ENCODE peak calls at places on chromosomes 1 and 21, in seven cellular contexts. P is coronary artery, A is body of pancreas, U is cardiac fibroblast, E is GM06990, L is hepatocyte, Q is AG10803. V is an unnamed sample.

GRCh38 chr1:150981805-150982712 is at the start of gene ANXA9:
- DNase-seq in A (peak), Q (no peak), L (peak), U (no peak), E (no peak), P (no peak), V (peak)

GRCh38 chr1:39177641-39178040 is 26.9 kb upstream of the MACF1 start:
- DNase-seq in U (no peak), L (no peak), A (no peak), Q (no peak), P (no peak), E (no peak), V (no peak)

GRCh38 chr1:108852541-108852940 is 4.4 kb downstream of the AKNAD1 start:
- DNase-seq in U (no peak), E (no peak), Q (no peak), P (no peak), L (no peak), A (no peak), V (peak)

GRCh38 chr1:15680131-15680530 is 4.0 kb upstream of the PLEKHM2 start:
- DNase-seq in Q (peak), U (peak), P (no peak), A (no peak), L (no peak), E (no peak), V (peak)

GRCh38 chr1:160081261-160081936 is at the start of gene KCNJ9:
- DNase-seq in Q (peak), A (no peak), E (no peak), L (no peak), P (no peak), U (no peak), V (no peak)

GRCh38 chr21:35377505-35378090 is 328.5 kb upstream of the RUNX1 start:
- DNase-seq in L (no peak), Q (peak), U (no peak), E (no peak), P (no peak), A (no peak), V (peak)

GRCh38 chr1:212490276-212490675 is 57.6 kb downstream of the NENF start:
- DNase-seq in A (no peak), E (no peak), L (no peak), P (no peak), Q (no peak), U (no peak), V (no peak)

GRCh38 chr1:168092566-168093355 is 44.0 kb downstream of the GPR161 start:
- DNase-seq in P (peak), Q (peak), L (no peak), U (peak), E (no peak), A (peak), V (peak)

GRCh38 chr1:19250629-19251304 is 557 bp downstream of the EMC1 start:
- DNase-seq in Q (no peak), U (no peak), A (no peak), L (no peak), E (no peak), P (no peak), V (no peak)

DNA sequence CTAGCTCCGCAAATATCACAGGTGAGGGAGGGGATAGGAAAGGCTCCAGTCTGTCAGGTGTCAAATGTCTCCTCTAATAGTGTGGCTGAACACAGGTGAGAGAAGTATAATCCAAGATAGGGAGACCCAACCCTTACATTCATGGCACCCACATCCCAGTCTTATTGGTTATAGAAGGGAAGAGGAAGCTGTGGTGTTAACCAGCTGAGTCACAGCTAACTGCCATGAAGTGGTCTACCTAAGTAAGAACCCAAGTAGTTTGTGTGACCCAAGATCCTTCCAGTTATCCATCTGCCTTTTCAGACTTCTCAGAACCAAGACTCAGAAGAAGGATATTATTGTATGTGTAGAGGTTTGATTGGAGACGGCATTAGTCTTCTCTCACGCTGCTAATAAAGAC is 37.1 kb downstream of the DDAH1 start:
- DNase-seq in L (no peak), U (no peak), Q (no peak), E (no peak), A (no peak), P (no peak), V (no peak)
- H3K4me3 ChIP-seq in L (no peak), U (no peak), Q (no peak), E (no peak), A (no peak), P (no peak), V (no peak)

GRCh38 chr21:45406801-45407628 is 2.0 kb downstream of the COL18A1 start:
- DNase-seq in Q (no peak), U (no peak), E (no peak), P (no peak), L (no peak), A (no peak), V (peak)
- TF ChIP-seq CTCF in Q (peak), U (no peak), E (no peak), P (no peak), L (peak), A (no peak), V (peak)

DNA sequence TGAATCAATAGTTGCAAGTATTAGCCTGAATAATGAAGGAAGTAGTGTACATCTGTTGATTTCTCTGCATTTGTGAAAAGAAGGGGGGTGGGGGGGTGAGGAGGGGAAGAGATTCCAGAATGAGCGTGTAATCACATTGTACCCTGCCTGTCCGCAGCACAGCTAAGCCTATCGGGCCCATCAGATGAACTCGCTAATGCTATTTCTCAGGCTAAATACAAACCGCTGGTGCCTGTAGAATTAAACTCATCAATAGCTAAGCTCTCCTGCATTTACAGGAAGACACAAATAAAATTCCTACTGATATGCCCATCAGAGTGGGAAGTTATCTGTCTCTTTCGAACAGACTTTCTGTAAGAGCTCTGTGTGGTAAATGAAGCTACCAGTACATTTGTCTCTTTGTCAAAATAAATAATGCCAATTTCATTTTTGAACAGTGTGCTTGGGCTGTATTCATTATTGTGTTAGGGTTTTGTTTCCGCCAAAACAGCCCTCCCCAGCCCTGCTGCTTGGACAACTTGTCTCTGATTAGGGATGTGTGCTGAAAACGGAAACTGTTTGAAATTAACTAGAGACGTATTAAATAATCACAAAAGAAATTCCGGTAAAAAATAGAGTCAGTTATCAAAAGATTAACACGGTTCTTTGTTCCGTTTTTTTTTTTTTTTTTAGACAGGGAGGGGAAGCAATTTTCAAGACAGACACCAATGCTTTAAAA is 305.4 kb downstream of the TTLL7 start:
- DNase-seq in Q (no peak), A (no peak), L (peak), P (no peak), E (no peak), U (peak), V (peak)
- H3K4me3 ChIP-seq in Q (peak), A (no peak), L (peak), P (peak), E (no peak), U (no peak), V (no peak)

GRCh38 chr1:27356628-27357280 is 10.0 kb downstream of the MAP3K6 start:
- DNase-seq in P (no peak), A (no peak), Q (no peak), L (no peak), U (no peak), E (no peak), V (no peak)
- TF ChIP-seq CTCF in P (no peak), A (no peak), Q (no peak), L (no peak), U (no peak), E (no peak), V (no peak)

DNA sequence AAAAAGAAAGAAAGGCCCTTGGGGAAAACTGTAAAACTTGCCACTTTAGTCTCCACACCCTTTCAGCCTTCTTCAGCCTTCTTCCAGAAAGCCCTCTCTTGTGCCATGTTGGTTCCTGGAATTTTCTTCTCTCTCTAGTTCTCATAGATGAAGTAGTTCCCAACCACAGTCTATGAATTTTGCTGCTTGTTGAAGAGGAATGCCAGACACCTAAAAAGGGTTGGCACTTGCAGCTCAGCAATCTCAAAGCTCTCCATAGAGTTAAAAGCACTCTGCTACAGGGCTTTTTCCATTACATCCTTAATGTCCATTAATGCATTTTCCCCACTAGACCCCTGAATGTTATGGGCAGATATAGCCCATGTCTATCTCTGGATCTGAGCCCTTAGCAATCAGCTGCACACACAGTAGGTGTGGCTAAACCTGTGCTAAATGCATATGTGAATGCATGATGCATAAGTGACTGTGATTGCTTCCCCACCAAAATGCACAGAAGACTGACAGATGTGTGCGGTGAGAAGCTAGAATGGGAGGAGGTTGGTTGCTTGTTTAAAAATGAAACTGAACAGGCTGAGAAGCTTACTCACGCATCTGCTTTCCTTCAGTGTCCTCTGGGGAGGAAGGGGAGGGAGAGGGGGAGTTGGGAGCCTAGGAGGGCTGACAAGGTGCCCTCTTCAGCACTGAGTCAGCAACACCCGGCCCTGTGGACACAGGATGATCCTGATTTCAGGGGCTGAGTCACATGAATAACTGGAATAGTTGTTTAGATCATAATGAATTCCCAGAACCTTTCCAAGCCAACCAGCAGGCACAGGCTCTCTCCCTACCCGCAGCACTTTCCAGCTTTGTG is 146.1 kb upstream of the FGGY start:
- DNase-seq in E (peak), Q (peak), A (peak), L (peak), P (peak), U (peak), V (peak)
- H3K4me3 ChIP-seq in E (no peak), Q (peak), A (no peak), L (no peak), P (peak), U (peak), V (no peak)

GRCh38 chr1:54711536-54711935 is 4.1 kb upstream of the TTC4 start:
- DNase-seq in E (no peak), P (no peak), A (no peak), U (no peak), Q (no peak), L (no peak), V (no peak)

GRCh38 chr1:54714881-54715492 is 674 bp upstream of the TTC4 start:
- DNase-seq in P (no peak), E (no peak), U (no peak), L (no peak), Q (no peak), A (no peak), V (no peak)

GRCh38 chr1:54708385-54708784 is 7.3 kb upstream of the TTC4 start:
- DNase-seq in L (no peak), Q (no peak), P (no peak), E (no peak), U (no peak), A (no peak), V (no peak)

GRCh38 chr1:54709547-54710292 is 5.9 kb upstream of the TTC4 start:
- DNase-seq in L (no peak), E (no peak), A (no peak), U (no peak), P (no peak), Q (no peak), V (no peak)

GRCh38 chr1:54710841-54711240 is 4.8 kb upstream of the TTC4 start:
- DNase-seq in A (no peak), U (no peak), P (no peak), L (no peak), Q (no peak), E (no peak), V (no peak)
- TF ChIP-seq CTCF in A (no peak), U (no peak), P (no peak), L (no peak), Q (no peak), E (no peak), V (no peak)

GRCh38 chr1:32286763-32287162 is 5.1 kb upstream of the HDAC1 start:
- DNase-seq in E (no peak), Q (no peak), U (no peak), P (no peak), A (no peak), L (no peak), V (no peak)

GRCh38 chr1:32291145-32291707 is 657 bp upstream of the HDAC1 start:
- DNase-seq in E (no peak), Q (peak), L (no peak), P (no peak), A (no peak), U (peak), V (peak)

GRCh38 chr1:32289256-32289655 is 2.6 kb upstream of the HDAC1 start:
- DNase-seq in P (no peak), Q (no peak), U (no peak), E (no peak), L (no peak), A (no peak), V (no peak)

GRCh38 chr1:32291708-32292508 is at the start of gene HDAC1:
- DNase-seq in U (peak), E (peak), Q (peak), P (peak), A (peak), L (peak), V (peak)
- H3K4me3 ChIP-seq in U (peak), E (peak), Q (peak), P (peak), A (peak), L (peak), V (peak)

V was measured in choroid plexus epithelial cell.